ENCODE peak calls at places on chromosomes 6 and 20, in five cellular contexts. P, R, W, K and L are unnamed samples.

GRCh38 chr6:26157150-26157837 is 70.1 kb downstream of the HFE start:
- DNase-seq in P (peak), R (no peak), W (peak), K (peak), L (no peak)

GRCh38 chr6:148736779-148737412 is 9.9 kb upstream of the UST start:
- DNase-seq in P (no peak), R (no peak), W (no peak), K (no peak), L (no peak)

GRCh38 chr6:7203939-7204338 is 96.2 kb downstream of the RREB1 start:
- DNase-seq in P (no peak), R (no peak), W (no peak), K (no peak), L (no peak)

GRCh38 chr20:3222635-3223600 is 13.6 kb downstream of the ITPA start:
- DNase-seq in P (no peak), R (no peak), W (no peak), K (no peak), L (no peak)

GRCh38 chr6:85749236-85749635 is 106.5 kb upstream of the SYNCRIP start:
- DNase-seq in P (no peak), R (no peak), W (no peak), K (no peak), L (no peak)

GRCh38 chr6:3610896-3611295 is 140.6 kb downstream of the PXDC1 start:
- DNase-seq in P (no peak), R (no peak), W (no peak), K (no peak), L (no peak)

GRCh38 chr6:116629467-116630063 is 13.3 kb downstream of the RSPH4A start:
- DNase-seq in P (no peak), R (no peak), W (no peak), K (no peak), L (no peak)

GRCh38 chr6:137958809-137959565 is 91.9 kb downstream of the TNFAIP3 start:
- DNase-seq in P (no peak), R (peak), W (no peak), K (no peak), L (no peak)

GRCh38 chr20:363319-364078 is 16.6 kb downstream of the NRSN2 start:
- DNase-seq in P (peak), R (no peak), W (no peak), K (no peak), L (no peak)

GRCh38 chr6:88124925-88125557 is 41.1 kb downstream of the CNR1 start:
- DNase-seq in P (no peak), R (no peak), W (no peak), K (no peak), L (no peak)

GRCh38 chr6:84674395-84674794 is 90.0 kb downstream of the TBX18 start:
- DNase-seq in P (no peak), R (no peak), W (no peak), K (no peak), L (no peak)

GRCh38 chr6:151093706-151094105 is 146.1 kb upstream of the AKAP12 start:
- DNase-seq in P (no peak), R (no peak), W (no peak), K (no peak), L (no peak)

GRCh38 chr6:53151676-53152075 is 3.0 kb upstream of the GCM1 start:
- DNase-seq in P (no peak), R (peak), W (no peak), K (peak), L (no peak)

GRCh38 chr6:137313928-137314855 is 95.0 kb upstream of the IFNGR1 start:
- DNase-seq in P (peak), R (peak), W (peak), K (peak), L (no peak)

GRCh38 chr6:97765480-97765879 is 482.5 kb upstream of the MMS22L start:
- DNase-seq in P (peak), R (peak), W (no peak), K (no peak), L (no peak)

GRCh38 chr20:6768228-6769185 is 1.0 kb downstream of the BMP2 start:
- DNase-seq in P (peak), R (peak), W (peak), K (peak), L (no peak)

GRCh38 chr6:88171312-88171711 is 5.2 kb upstream of the CNR1 start:
- DNase-seq in P (no peak), R (no peak), W (no peak), K (no peak), L (no peak)

GRCh38 chr6:89216411-89216810 is 747 bp downstream of the GABRR1 start:
- DNase-seq in P (no peak), R (no peak), W (no peak), K (no peak), L (no peak)

GRCh38 chr6:114194362-114195343 is 148.2 kb downstream of the HS3ST5 start:
- DNase-seq in P (peak), R (peak), W (no peak), K (no peak), L (no peak)

GRCh38 chr6:19121516-19121915 is 715.7 kb upstream of the ID4 start:
- DNase-seq in P (no peak), R (no peak), W (no peak), K (no peak), L (no peak)

GRCh38 chr6:127902933-127903332 is 2.1 kb upstream of the THEMIS start:
- DNase-seq in P (no peak), R (no peak), W (no peak), K (no peak), L (no peak)

GRCh38 chr6:34572585-34572984 is 16.5 kb upstream of the SPDEF start:
- DNase-seq in P (no peak), R (no peak), W (no peak), K (no peak), L (no peak)

GRCh38 chr6:34573567-34574183 is 17.5 kb upstream of the SPDEF start:
- DNase-seq in P (no peak), R (no peak), W (peak), K (no peak), L (no peak)

GRCh38 chr6:34576286-34576955 is 20.3 kb upstream of the SPDEF start:
- DNase-seq in P (no peak), R (peak), W (peak), K (no peak), L (no peak)

GRCh38 chr6:34574647-34575293 is 18.6 kb upstream of the SPDEF start:
- DNase-seq in P (no peak), R (no peak), W (peak), K (no peak), L (no peak)

GRCh38 chr6:34575326-34575725 is 19.2 kb upstream of the SPDEF start:
- DNase-seq in P (no peak), R (no peak), W (peak), K (no peak), L (no peak)
- TF ChIP-seq CTCF in P (no peak), R (no peak), W (no peak), K (no peak), L (no peak)

DNA sequence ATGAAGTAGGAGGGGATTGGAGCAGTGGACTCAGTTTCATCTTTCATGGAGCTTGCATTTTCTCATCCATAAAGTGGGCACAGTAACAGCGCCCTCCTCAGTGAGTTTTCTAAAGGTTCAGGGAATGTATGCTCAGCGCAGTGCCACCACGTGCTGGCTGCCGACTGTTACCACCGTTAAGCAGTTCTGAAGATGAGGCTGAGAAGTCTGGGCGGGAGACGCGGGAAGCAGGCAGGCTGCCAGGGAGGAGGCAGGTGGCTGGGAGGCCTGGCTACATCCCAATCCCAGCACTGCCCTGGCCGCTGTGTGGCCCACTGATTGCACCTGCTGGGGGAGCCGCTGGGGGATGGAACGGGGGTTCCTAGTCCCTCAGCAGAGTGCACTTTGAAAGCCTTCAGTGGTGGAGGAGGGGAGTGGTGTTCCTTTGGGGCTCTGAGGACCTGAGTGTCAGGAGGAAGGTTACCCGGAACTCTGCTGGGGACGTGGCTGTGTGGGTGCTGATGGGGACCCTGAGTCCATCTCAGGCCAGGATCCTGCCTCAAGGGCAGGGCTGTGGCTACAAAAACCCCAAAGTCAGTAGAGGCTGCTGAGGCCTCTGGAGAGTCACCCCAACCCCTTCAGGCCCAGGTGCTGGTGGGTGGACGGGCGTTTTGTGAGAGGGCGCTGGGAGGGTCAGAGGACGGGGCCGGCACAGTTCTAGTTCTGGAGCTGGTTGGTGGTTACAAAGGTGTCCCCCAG is 28.0 kb upstream of the PHACTR3 start:
- DNase-seq in P (no peak), R (no peak), W (no peak), K (no peak), L (no peak)
- H3K4me3 ChIP-seq in P (no peak), R (no peak), W (peak), K (no peak), L (no peak)

GRCh38 chr6:44263357-44264100 is 1.8 kb downstream of the NFKBIE start:
- DNase-seq in P (peak), R (peak), W (no peak), K (no peak), L (no peak)

GRCh38 chr6:44266347-44266746 is 996 bp upstream of the NFKBIE start:
- DNase-seq in P (no peak), R (no peak), W (no peak), K (no peak), L (no peak)

GRCh38 chr6:44265843-44266233 is 487 bp upstream of the NFKBIE start:
- DNase-seq in P (no peak), R (no peak), W (no peak), K (no peak), L (no peak)

GRCh38 chr6:44264154-44265002 is 973 bp downstream of the NFKBIE start:
- DNase-seq in P (peak), R (no peak), W (peak), K (no peak), L (no peak)

GRCh38 chr6:44265003-44265842 is at the start of gene NFKBIE:
- DNase-seq in P (peak), R (peak), W (peak), K (peak), L (no peak)
- TF ChIP-seq CTCF in P (peak), R (peak), W (peak), K (peak), L (peak)

DNA sequence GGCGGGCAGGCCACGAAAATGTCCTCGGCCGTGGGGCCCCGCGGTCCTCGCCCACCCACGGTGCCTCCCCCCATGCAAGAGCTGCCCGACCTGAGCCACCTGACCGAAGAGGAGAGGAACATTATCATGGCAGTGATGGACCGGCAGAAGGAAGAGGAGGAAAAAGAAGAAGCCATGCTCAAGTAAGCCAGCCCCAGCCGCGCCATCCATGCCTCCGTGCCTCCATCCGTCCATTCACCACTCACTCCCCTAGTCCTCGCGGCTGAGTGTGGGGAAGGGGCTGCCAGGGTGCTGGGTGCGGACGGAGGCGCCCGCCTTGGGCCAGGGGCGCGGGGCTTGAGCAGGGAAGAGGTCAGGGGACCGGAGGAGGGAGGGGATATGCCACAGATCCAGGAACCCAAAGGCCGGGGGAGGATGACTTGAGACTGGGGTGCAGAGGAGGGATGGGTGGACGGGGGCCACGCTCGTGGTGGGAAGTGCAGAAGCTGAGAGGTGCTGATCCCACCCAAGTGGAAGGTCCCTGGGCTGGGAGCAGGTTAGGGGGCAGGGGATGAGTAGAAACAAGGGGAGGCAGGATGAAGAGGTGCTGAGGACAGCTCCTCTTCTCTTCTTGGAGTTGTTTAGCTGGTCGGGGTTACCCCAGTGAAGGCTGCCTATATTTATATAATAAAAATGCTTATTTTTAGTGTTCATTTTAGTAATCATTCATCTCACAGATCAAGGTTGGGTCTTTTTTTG is 825 bp downstream of the RIMS1 start:
- DNase-seq in P (no peak), R (peak), W (peak), K (peak), L (no peak)
- H3K4me3 ChIP-seq in P (peak), R (peak), W (peak), K (peak), L (peak)

GRCh38 chr20:49325981-49326380 is 48.1 kb upstream of the ZNFX1 start:
- DNase-seq in P (peak), R (peak), W (no peak), K (no peak), L (no peak)

GRCh38 chr20:49320460-49320859 is 42.6 kb upstream of the ZNFX1 start:
- DNase-seq in P (peak), R (peak), W (no peak), K (peak), L (peak)

GRCh38 chr20:49319204-49319809 is 41.5 kb upstream of the ZNFX1 start:
- DNase-seq in P (no peak), R (no peak), W (no peak), K (no peak), L (no peak)

GRCh38 chr20:49324306-49324705 is 46.4 kb upstream of the ZNFX1 start:
- DNase-seq in P (no peak), R (no peak), W (no peak), K (no peak), L (no peak)

GRCh38 chr20:49323622-49324238 is 45.9 kb upstream of the ZNFX1 start:
- DNase-seq in P (peak), R (peak), W (no peak), K (no peak), L (no peak)
- TF ChIP-seq CTCF in P (peak), R (peak), W (peak), K (no peak), L (peak)

GRCh38 chr20:23008673-23009072 is 26.4 kb upstream of the SSTR4 start:
- DNase-seq in P (no peak), R (no peak), W (no peak), K (no peak), L (no peak)
- H3K4me3 ChIP-seq in P (no peak), R (no peak), W (no peak), K (no peak), L (no peak)

DNA sequence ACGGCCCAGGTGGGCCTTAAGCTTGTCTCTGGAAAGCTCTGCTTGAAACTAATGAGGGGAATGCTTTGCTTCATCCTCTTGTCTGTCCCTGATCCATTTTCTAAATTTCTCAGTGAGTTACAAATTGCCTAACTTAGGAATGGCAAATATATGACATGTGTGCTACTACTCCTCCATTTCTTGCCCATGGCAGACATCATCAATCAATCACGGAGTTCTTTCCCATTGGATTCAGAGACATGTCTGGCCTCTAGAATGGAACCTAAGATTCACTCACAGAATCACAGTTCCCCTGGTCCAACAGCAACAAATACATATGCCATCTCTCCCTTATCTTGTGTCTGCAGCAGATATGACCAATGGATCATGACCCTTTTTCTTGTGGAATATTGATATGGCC is 6.6 kb upstream of the BPIFB4 start:
- DNase-seq in P (no peak), R (no peak), W (no peak), K (no peak), L (no peak)
- TF ChIP-seq CTCF in P (no peak), R (no peak), W (no peak), K (no peak), L (no peak)